ENCODE peak calls at places on chromosomes 4 and X, in seven cellular contexts. G, S, A, D, Q, J and L are unnamed samples.

GRCh38 chr4:8765631-8766590 is 105.7 kb downstream of the HMX1 start:
- DNase-seq in G (no peak), S (peak), A (no peak), D (no peak), Q (no peak), J (no peak), L (peak)

GRCh38 chr4:83152771-83153170 is 38.2 kb upstream of the PLAC8 start:
- DNase-seq in G (no peak), S (no peak), A (no peak), D (no peak), Q (no peak), J (no peak), L (no peak)

GRCh38 chr4:94126669-94127068 is 81.0 kb upstream of the SMARCAD1 start:
- DNase-seq in G (no peak), S (no peak), A (no peak), D (no peak), Q (no peak), J (no peak), L (no peak)

GRCh38 chrX:49309401-49309981 is 6.0 kb downstream of the GAGE10 start:
- DNase-seq in G (peak), S (peak), A (peak), D (no peak), Q (no peak), J (no peak), L (no peak)

GRCh38 chr4:84582988-84583870 is at the start of gene CDS1:
- DNase-seq in G (no peak), S (peak), A (no peak), D (peak), Q (no peak), J (peak), L (no peak)

GRCh38 chrX:97416461-97416860 is 532.8 kb downstream of the RPA4 start:
- DNase-seq in G (no peak), S (no peak), A (no peak), D (no peak), Q (no peak), J (no peak), L (no peak)

GRCh38 chrX:44953734-44954502 is 80.9 kb downstream of the KDM6A start:
- DNase-seq in G (no peak), S (no peak), A (no peak), D (peak), Q (no peak), J (no peak), L (no peak)

GRCh38 chr4:111433436-111433835 is 711.8 kb upstream of the FAM241A start:
- DNase-seq in G (no peak), S (no peak), A (no peak), D (no peak), Q (no peak), J (no peak), L (no peak)

GRCh38 chr4:21656832-21657231 is 291.7 kb downstream of the KCNIP4 start:
- DNase-seq in G (peak), S (no peak), A (peak), D (no peak), Q (no peak), J (no peak), L (peak)

GRCh38 chr4:150033937-150034336 is 44.3 kb upstream of the DCLK2 start:
- DNase-seq in G (peak), S (no peak), A (peak), D (no peak), Q (no peak), J (no peak), L (no peak)

GRCh38 chr4:153976954-153977353 is 188.1 kb upstream of the SFRP2 start:
- DNase-seq in G (no peak), S (no peak), A (peak), D (no peak), Q (no peak), J (no peak), L (no peak)

GRCh38 chrX:69503835-69504625 is at the start of gene NALF2:
- DNase-seq in G (no peak), S (peak), A (peak), D (peak), Q (no peak), J (peak), L (no peak)

GRCh38 chrX:68658530-68658929 is 11.1 kb downstream of the STARD8 start:
- DNase-seq in G (no peak), S (no peak), A (peak), D (no peak), Q (no peak), J (peak), L (no peak)

GRCh38 chr4:96175871-96176270 is 336.0 kb downstream of the PDHA2 start:
- DNase-seq in G (no peak), S (no peak), A (no peak), D (no peak), Q (no peak), J (no peak), L (no peak)

GRCh38 chr4:8738471-8738931 is 133.1 kb downstream of the HMX1 start:
- DNase-seq in G (no peak), S (no peak), A (no peak), D (no peak), Q (no peak), J (no peak), L (no peak)

GRCh38 chr4:76059750-76060149 is 14.8 kb upstream of the ART3 start:
- DNase-seq in G (no peak), S (no peak), A (peak), D (no peak), Q (no peak), J (no peak), L (no peak)

GRCh38 chr4:182242793-182243192 is 409 bp upstream of the TENM3 start:
- DNase-seq in G (peak), S (no peak), A (no peak), D (no peak), Q (no peak), J (no peak), L (no peak)

GRCh38 chr4:2340272-2341061 is 78.0 kb downstream of the ZFYVE28 start:
- DNase-seq in G (no peak), S (no peak), A (no peak), D (peak), Q (no peak), J (no peak), L (no peak)

GRCh38 chrX:50707376-50707775 is 106.6 kb downstream of the SHROOM4 start:
- DNase-seq in G (no peak), S (no peak), A (no peak), D (no peak), Q (no peak), J (no peak), L (no peak)

GRCh38 chrX:67599532-67599931 is 55.7 kb downstream of the AR start:
- DNase-seq in G (no peak), S (no peak), A (no peak), D (no peak), Q (no peak), J (no peak), L (no peak)

GRCh38 chrX:46354481-46354880 is 190.7 kb downstream of the ZNF674 start:
- DNase-seq in G (peak), S (no peak), A (peak), D (no peak), Q (no peak), J (no peak), L (no peak)

GRCh38 chr4:82467442-82467841 is 37.1 kb downstream of the ENOPH1 start:
- DNase-seq in G (no peak), S (no peak), A (peak), D (no peak), Q (no peak), J (no peak), L (no peak)

GRCh38 chrX:20263474-20263873 is 3.2 kb downstream of the RPS6KA3 start:
- DNase-seq in G (peak), S (no peak), A (peak), D (no peak), Q (no peak), J (no peak), L (no peak)

GRCh38 chr4:23225024-23225423 is 532.3 kb downstream of the GBA3 start:
- DNase-seq in G (no peak), S (no peak), A (no peak), D (no peak), Q (no peak), J (no peak), L (no peak)

GRCh38 chrX:155053656-155054055 is 17.3 kb downstream of the CMC4 start:
- DNase-seq in G (no peak), S (no peak), A (no peak), D (no peak), Q (no peak), J (no peak), L (no peak)

GRCh38 chr4:85426366-85426765 is 48.6 kb upstream of the ARHGAP24 start:
- DNase-seq in G (no peak), S (no peak), A (no peak), D (no peak), Q (no peak), J (no peak), L (no peak)

GRCh38 chrX:20252392-20253231 is 14.1 kb downstream of the RPS6KA3 start:
- DNase-seq in G (peak), S (peak), A (peak), D (peak), Q (no peak), J (no peak), L (no peak)

GRCh38 chr4:32789026-32789608 is 2068.9 kb downstream of the PCDH7 start:
- DNase-seq in G (no peak), S (no peak), A (peak), D (no peak), Q (no peak), J (no peak), L (peak)

GRCh38 chr4:26867914-26868684 is 7.5 kb downstream of the STIM2 start:
- DNase-seq in G (no peak), S (no peak), A (no peak), D (no peak), Q (no peak), J (no peak), L (no peak)

GRCh38 chr4:148926861-148927260 is 484.6 kb upstream of the NR3C2 start:
- DNase-seq in G (no peak), S (no peak), A (peak), D (no peak), Q (no peak), J (no peak), L (peak)

GRCh38 chrX:46837543-46838481 is 969 bp downstream of the RP2 start:
- DNase-seq in G (no peak), S (no peak), A (peak), D (no peak), Q (no peak), J (no peak), L (no peak)

GRCh38 chr4:1075809-1076524 is 37.4 kb downstream of the RNF212 start:
- DNase-seq in G (no peak), S (no peak), A (no peak), D (no peak), Q (no peak), J (no peak), L (no peak)

GRCh38 chr4:7956306-7957112 is 16.8 kb upstream of the AFAP1 start:
- DNase-seq in G (no peak), S (no peak), A (peak), D (no peak), Q (no peak), J (no peak), L (no peak)

GRCh38 chrX:116436358-116436816 is at the start of gene SLC6A14:
- DNase-seq in G (no peak), S (peak), A (no peak), D (peak), Q (no peak), J (no peak), L (no peak)

GRCh38 chr4:152079543-152080293 is 318.9 kb upstream of the GATB start:
- DNase-seq in G (no peak), S (no peak), A (no peak), D (no peak), Q (no peak), J (no peak), L (no peak)

GRCh38 chrX:130083656-130084382 is 26.5 kb downstream of the ELF4 start:
- DNase-seq in G (no peak), S (no peak), A (no peak), D (no peak), Q (no peak), J (no peak), L (no peak)

GRCh38 chrX:65407157-65407626 is 127.4 kb downstream of the LAS1L start:
- DNase-seq in G (no peak), S (no peak), A (no peak), D (no peak), Q (no peak), J (no peak), L (no peak)

GRCh38 chr4:113502476-113502875 is 259.1 kb downstream of the CAMK2D start:
- DNase-seq in G (no peak), S (no peak), A (peak), D (no peak), Q (peak), J (no peak), L (no peak)

GRCh38 chr4:119490335-119490734 is 138.3 kb downstream of the PDE5A start:
- DNase-seq in G (peak), S (peak), A (peak), D (no peak), Q (no peak), J (no peak), L (no peak)

DNA sequence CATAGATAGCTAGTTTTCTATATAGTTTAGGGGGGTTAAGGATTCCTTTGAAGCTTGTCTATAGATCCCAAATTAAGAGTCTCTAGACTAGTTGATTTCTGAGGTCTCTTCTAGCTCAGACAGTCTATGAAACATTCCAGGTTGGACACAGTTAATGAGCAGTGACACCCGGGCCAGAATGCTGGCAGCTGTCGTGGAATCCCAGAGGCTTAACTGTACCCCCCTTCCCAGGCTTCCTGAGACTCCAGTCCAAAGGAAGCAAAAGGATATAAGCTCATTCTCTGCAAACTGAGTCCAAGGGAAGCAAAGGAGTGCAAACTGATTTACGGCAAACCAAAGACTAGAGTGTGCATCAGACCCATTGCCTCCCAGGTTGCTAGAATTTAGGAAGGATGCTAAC is 62.9 kb downstream of the DCX start:
- DNase-seq in G (no peak), S (no peak), A (no peak), D (no peak), Q (no peak), J (no peak), L (no peak)
- TF ChIP-seq CTCF in G (no peak), S (no peak), A (no peak), D (no peak), Q (no peak), J (no peak), L (no peak)

DNA sequence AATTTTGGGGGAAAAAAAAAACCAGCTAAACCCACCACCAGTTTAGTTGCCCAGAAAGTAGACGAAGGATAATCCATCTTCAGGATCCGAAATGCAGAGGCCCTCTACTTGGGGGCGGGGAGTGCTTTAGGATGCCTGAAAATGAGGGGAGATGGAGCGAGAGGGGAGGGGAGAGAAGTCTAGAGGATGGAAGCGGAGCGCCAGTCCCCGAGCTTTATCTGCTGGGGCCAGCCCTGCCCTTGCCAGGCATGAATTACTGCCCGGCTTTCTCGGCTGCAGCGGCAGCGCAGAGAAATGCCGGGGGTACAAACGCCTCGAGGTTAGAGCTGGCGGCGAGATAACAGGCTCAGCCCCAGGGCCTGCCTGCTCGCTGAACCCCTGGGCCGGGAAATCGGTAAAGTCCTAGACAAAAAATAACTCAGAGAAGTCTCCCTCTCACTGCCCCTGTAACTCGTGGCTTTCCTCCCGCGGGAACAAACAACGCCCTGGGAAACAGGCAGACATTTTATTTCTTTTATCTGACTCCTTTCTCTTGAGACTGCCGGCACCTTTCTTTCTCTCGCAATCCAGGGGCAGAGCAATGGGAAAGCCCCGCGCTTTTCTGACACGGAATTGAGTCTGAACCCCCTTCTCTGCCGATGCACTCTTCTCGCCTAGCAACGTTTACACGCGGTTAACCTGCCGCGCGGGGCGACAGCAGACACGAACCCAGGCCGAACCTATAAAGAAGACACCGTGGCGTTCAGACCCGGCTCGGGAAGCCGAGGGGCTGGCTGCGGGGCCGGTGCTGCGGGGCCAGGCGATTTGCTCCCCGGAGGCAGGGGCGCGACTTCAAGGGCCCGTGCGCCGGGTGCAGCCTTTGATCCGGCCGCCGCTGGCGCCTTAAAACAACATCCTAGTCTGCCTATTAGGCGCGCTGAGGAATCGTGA is 3.1 kb upstream of the MSX1 start:
- DNase-seq in G (no peak), S (peak), A (no peak), D (no peak), Q (no peak), J (no peak), L (no peak)
- H3K4me3 ChIP-seq in G (peak), S (peak), A (no peak), D (no peak), Q (no peak), J (peak), L (peak)

GRCh38 chr4:176611954-176612353 is 180.8 kb downstream of the VEGFC start:
- DNase-seq in G (no peak), S (no peak), A (no peak), D (no peak), Q (no peak), J (no peak), L (no peak)
- TF ChIP-seq CTCF in G (no peak), S (no peak), A (no peak), D (no peak), Q (no peak), J (no peak), L (no peak)

GRCh38 chr4:168499241-168499640 is 2.4 kb downstream of the PALLD start:
- DNase-seq in G (no peak), S (no peak), A (no peak), D (no peak), Q (no peak), J (no peak), L (no peak)
- H3K4me3 ChIP-seq in G (no peak), S (no peak), A (no peak), D (no peak), Q (no peak), J (no peak), L (no peak)

GRCh38 chr4:128385199-128385598 is 97.6 kb upstream of the PGRMC2 start:
- DNase-seq in G (no peak), S (no peak), A (no peak), D (no peak), Q (no peak), J (no peak), L (no peak)

GRCh38 chr4:128386761-128387599 is 99.4 kb upstream of the PGRMC2 start:
- DNase-seq in G (peak), S (peak), A (peak), D (peak), Q (peak), J (peak), L (peak)

GRCh38 chr4:128384091-128384520 is 96.5 kb upstream of the PGRMC2 start:
- DNase-seq in G (peak), S (no peak), A (no peak), D (no peak), Q (peak), J (no peak), L (no peak)

GRCh38 chr4:128384765-128385164 is 97.2 kb upstream of the PGRMC2 start:
- DNase-seq in G (no peak), S (no peak), A (no peak), D (no peak), Q (no peak), J (no peak), L (no peak)

DNA sequence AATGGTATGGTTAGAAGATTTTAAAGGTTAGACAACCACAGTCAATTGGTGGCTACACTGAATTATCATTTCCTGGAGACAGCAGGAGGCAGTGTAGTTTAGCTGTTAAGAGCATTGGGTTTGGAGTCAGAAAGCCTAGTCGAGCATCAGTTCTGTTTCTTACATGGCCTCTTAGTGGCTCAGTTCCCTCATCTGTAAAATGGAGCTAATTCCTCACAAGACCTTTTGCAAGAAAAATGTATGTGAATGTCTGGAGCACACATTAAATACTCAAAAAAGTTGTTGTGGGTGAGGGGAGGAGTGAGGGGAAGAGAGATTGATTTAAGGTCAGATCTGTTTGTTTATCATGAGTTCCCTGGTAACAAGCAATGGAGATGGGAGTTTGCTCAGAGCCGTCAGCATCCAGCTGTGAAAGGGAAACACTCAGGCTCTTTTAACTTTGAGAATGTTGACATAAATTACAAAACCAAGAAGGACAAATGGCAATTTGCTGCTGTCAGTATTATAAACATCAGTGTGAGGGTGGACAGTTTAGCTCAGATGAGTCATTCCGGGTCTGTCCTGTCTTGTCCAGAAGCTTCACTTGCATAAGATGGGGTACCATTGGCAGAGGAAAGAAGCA is 98.2 kb upstream of the PGRMC2 start:
- DNase-seq in G (peak), S (no peak), A (peak), D (no peak), Q (no peak), J (no peak), L (no peak)
- TF ChIP-seq CTCF in G (peak), S (peak), A (peak), D (no peak), Q (no peak), J (no peak), L (peak)

DNA sequence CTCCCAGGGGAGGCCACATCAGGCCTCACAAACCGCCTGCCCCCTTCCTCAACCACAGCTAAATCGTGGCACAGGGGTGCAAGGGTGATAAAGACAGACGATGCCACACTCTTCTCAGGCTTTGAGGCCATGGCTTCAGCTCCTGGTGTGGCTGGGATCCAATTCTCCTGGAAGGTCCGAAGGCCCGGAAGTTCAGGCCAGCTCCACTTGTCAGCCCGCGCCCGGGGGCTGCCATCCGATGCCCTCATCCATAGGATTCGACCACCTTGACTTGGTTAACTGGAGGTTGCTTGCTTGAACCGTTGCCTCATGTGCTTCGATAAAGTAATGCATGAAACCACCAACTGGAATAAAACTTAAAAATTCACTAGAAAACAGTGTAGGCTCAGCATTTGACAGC is 8.2 kb downstream of the TEX13C start:
- DNase-seq in G (no peak), S (no peak), A (no peak), D (no peak), Q (no peak), J (no peak), L (no peak)
- H3K4me3 ChIP-seq in G (no peak), S (no peak), A (no peak), D (no peak), Q (no peak), J (no peak), L (no peak)

DNA sequence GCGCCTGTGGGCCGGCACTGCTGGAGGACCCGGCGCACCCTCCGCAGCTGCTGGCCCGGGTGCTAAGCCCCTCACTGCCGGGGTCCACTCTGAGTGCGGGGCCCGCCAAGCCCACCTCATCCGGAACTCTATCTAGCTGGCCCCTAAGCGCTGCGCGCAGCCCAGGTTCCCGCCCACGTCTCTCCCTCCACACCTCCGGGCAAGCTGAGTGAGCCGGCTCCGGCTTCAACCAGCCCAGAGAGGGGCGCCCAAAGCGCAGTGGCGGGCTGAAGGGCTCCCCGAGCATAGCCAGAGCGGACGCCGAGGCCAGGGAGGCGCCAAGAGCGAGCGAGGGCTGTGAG is 75.2 kb downstream of the QDPR start:
- DNase-seq in G (no peak), S (peak), A (no peak), D (no peak), Q (no peak), J (no peak), L (no peak)
- TF ChIP-seq CTCF in G (no peak), S (no peak), A (no peak), D (no peak), Q (no peak), J (no peak), L (no peak)